ENCODE peak calls at places on chromosome 9, in five cellular contexts. J is AG10803, G is progenitor cell of endocrine pancreas, X is foreskin fibroblast, B is EL. C is an unnamed sample.

GRCh38 chr9:114366334-114367128 is 21.3 kb downstream of the AKNA start:
- DNase-seq in J (peak), G (no peak), X (peak), B (peak), C (no peak)

GRCh38 chr9:130129425-130130061 is 42.7 kb upstream of the NCS1 start:
- DNase-seq in J (no peak), G (no peak), X (no peak), B (no peak), C (peak)

GRCh38 chr9:80878556-80878955 is 810.8 kb downstream of the TLE1 start:
- DNase-seq in J (no peak), G (no peak), X (peak), B (peak), C (no peak)

GRCh38 chr9:129023036-129023907 is 4.9 kb downstream of the SH3GLB2 start:
- DNase-seq in J (peak), G (no peak), X (peak), B (peak), C (no peak)

GRCh38 chr9:28378236-28378635 is 805.0 kb upstream of the C9orf72 start:
- DNase-seq in J (no peak), G (no peak), X (no peak), B (no peak), C (no peak)

GRCh38 chr9:114276908-114277821 is 45.7 kb upstream of the ORM1 start:
- DNase-seq in J (peak), G (no peak), X (peak), B (peak), C (no peak)

GRCh38 chr9:16708638-16709435 is 161.6 kb downstream of the BNC2 start:
- DNase-seq in J (no peak), G (no peak), X (no peak), B (no peak), C (no peak)

GRCh38 chr9:136306691-136307208 is 2.9 kb upstream of the CCDC187 start:
- DNase-seq in J (no peak), G (no peak), X (no peak), B (peak), C (no peak)

GRCh38 chr9:2481216-2481615 is 140.4 kb upstream of the VLDLR start:
- DNase-seq in J (no peak), G (no peak), X (no peak), B (no peak), C (no peak)

GRCh38 chr9:134415026-134415425 is 88.8 kb downstream of the RXRA start:
- DNase-seq in J (no peak), G (no peak), X (no peak), B (no peak), C (no peak)

GRCh38 chr9:5949103-5949699 is 58.5 kb downstream of the MLANA start:
- DNase-seq in J (peak), G (no peak), X (peak), B (peak), C (peak)

GRCh38 chr9:35653611-35654010 is 2.9 kb upstream of the SIT1 start:
- DNase-seq in J (no peak), G (no peak), X (no peak), B (no peak), C (no peak)

C was measured in effector memory CD4-positive, alpha-beta T cell.